ENCODE peak calls at places on chromosomes 11 and 22, in four cellular contexts. N, P, I and U are unnamed samples.

GRCh38 chr11:17010851-17011420 is 3.3 kb downstream of the PLEKHA7 start:
- DNase-seq in N (no peak), P (no peak), I (no peak), U (no peak)

GRCh38 chr11:73196576-73196975 is 21.5 kb upstream of the P2RY2 start:
- DNase-seq in N (no peak), P (no peak), I (no peak), U (no peak)

GRCh38 chr11:35907648-35908431 is 36.0 kb upstream of the LDLRAD3 start:
- DNase-seq in N (no peak), P (no peak), I (no peak), U (peak)

GRCh38 chr11:123430736-123431356 is 777 bp downstream of the GRAMD1B start:
- DNase-seq in N (peak), P (no peak), I (peak), U (peak)

GRCh38 chr11:850777-851762 is 8.4 kb downstream of the TSPAN4 start:
- DNase-seq in N (peak), P (no peak), I (no peak), U (no peak)

GRCh38 chr22:12601870-12602779 is 2925.9 kb upstream of the OR11H1 start:
- DNase-seq in N (no peak), P (no peak), I (no peak), U (peak)

GRCh38 chr22:22720201-22720723 is 75.8 kb downstream of the GGTLC2 start:
- DNase-seq in N (peak), P (peak), I (peak), U (peak)

GRCh38 chr11:101003468-101003867 is 126.1 kb downstream of the PGR start:
- DNase-seq in N (no peak), P (peak), I (no peak), U (no peak)

GRCh38 chr11:13776134-13776815 is 107.8 kb downstream of the FAR1 start:
- DNase-seq in N (peak), P (peak), I (peak), U (no peak)

GRCh38 chr11:221998-222789 is 13.9 kb downstream of the SIRT3 start:
- DNase-seq in N (no peak), P (no peak), I (no peak), U (no peak)

GRCh38 chr11:46339816-46340215 is 7.4 kb upstream of the DGKZ start:
- DNase-seq in N (no peak), P (no peak), I (no peak), U (peak)

GRCh38 chr11:48044577-48044976 is 64.2 kb downstream of the PTPRJ start:
- DNase-seq in N (no peak), P (no peak), I (no peak), U (no peak)

GRCh38 chr11:108142304-108142703 is 20.9 kb downstream of the ACAT1 start:
- DNase-seq in N (no peak), P (no peak), I (no peak), U (no peak)

GRCh38 chr22:38614331-38615122 is 41.7 kb downstream of the FAM227A start:
- DNase-seq in N (no peak), P (no peak), I (no peak), U (no peak)

GRCh38 chr22:35191412-35191811 is 65.9 kb upstream of the HMGXB4 start:
- DNase-seq in N (no peak), P (no peak), I (no peak), U (no peak)

GRCh38 chr22:36334838-36335603 is 52.7 kb downstream of the MYH9 start:
- DNase-seq in N (no peak), P (no peak), I (peak), U (peak)

GRCh38 chr22:42408276-42408675 is 23.9 kb downstream of the NFAM1 start:
- DNase-seq in N (no peak), P (no peak), I (no peak), U (no peak)

GRCh38 chr11:124041254-124041653 is at the start of gene OR10G7:
- DNase-seq in N (no peak), P (no peak), I (no peak), U (peak)

GRCh38 chr11:105862736-105863367 is 159.2 kb downstream of the MSANTD4 start:
- DNase-seq in N (no peak), P (peak), I (peak), U (peak)

GRCh38 chr11:134854391-134854991 is 442.4 kb upstream of the B3GAT1 start:
- DNase-seq in N (no peak), P (no peak), I (no peak), U (no peak)

GRCh38 chr11:1771700-1772099 is 8.0 kb upstream of the CTSD start:
- DNase-seq in N (no peak), P (no peak), I (no peak), U (no peak)

GRCh38 chr22:20996031-20996410 is 5.9 kb downstream of the THAP7 start:
- DNase-seq in N (no peak), P (no peak), I (no peak), U (no peak)

GRCh38 chr11:16782226-16782919 is 43.9 kb downstream of the C11orf58 start:
- DNase-seq in N (no peak), P (peak), I (no peak), U (no peak)

GRCh38 chr11:66183581-66184048 is 84.8 kb upstream of the RAB1B start:
- DNase-seq in N (no peak), P (peak), I (peak), U (no peak)

GRCh38 chr11:34619062-34619516 is 1.8 kb upstream of the EHF start:
- DNase-seq in N (no peak), P (no peak), I (no peak), U (no peak)